ENCODE peak calls at places on chromosomes 4 and X, in nine cellular contexts. F is body of pancreas, X is Panc1, K is psoas muscle, U is pancreas, L is endothelial cell of umbilical vein, M is adrenal gland, G is heart right ventricle, J is astrocyte. N is an unnamed sample.

GRCh38 chr4:84804126-84804525 is 162.4 kb downstream of the WDFY3 start:
- DNase-seq in G (no peak), X (no peak), M (no peak), F (no peak), L (no peak), U (no peak), K (no peak), J (peak), N (no peak)

GRCh38 chrX:136528645-136529315 is 3.2 kb upstream of the VGLL1 start:
- DNase-seq in K (no peak), X (no peak), J (no peak), L (no peak), F (no peak), U (no peak), M (no peak), G (no peak), N (no peak)

GRCh38 chrX:129360175-129360574 is 163.1 kb downstream of the SMARCA1 start:
- DNase-seq in J (peak), F (peak), K (no peak), G (peak), L (peak), U (peak), M (peak), X (peak), N (no peak)

GRCh38 chr4:35684755-35685154 is 559.6 kb downstream of the ARAP2 start:
- DNase-seq in K (no peak), M (no peak), J (no peak), F (no peak), U (no peak), G (no peak), L (no peak), X (no peak), N (no peak)

GRCh38 chr4:17787315-17787714 is 5.9 kb upstream of the FAM184B start:
- DNase-seq in X (no peak), J (peak), U (no peak), M (no peak), F (no peak), L (no peak), K (no peak), G (no peak), N (no peak)

GRCh38 chrX:54909941-54910340 is 10.7 kb upstream of the TRO start:
- DNase-seq in M (no peak), J (no peak), U (no peak), K (no peak), F (no peak), G (no peak), X (no peak), L (no peak), N (no peak)

GRCh38 chrX:102067966-102068723 is 57.3 kb upstream of the TCEAL2 start:
- DNase-seq in F (peak), K (no peak), U (no peak), J (no peak), G (no peak), L (peak), X (peak), M (peak), N (no peak)

GRCh38 chrX:111040377-111041017 is 55.5 kb upstream of the PAK3 start:
- DNase-seq in J (peak), M (no peak), K (no peak), F (no peak), U (no peak), X (no peak), G (no peak), L (no peak), N (no peak)

GRCh38 chr4:139738846-139739613 is 73.4 kb downstream of the MGST2 start:
- DNase-seq in L (no peak), J (no peak), F (no peak), X (no peak), G (no peak), K (no peak), M (no peak), U (no peak), N (no peak)

GRCh38 chrX:73267979-73268378 is 53.3 kb upstream of the NAP1L2 start:
- DNase-seq in K (no peak), F (no peak), G (no peak), J (no peak), L (no peak), U (no peak), M (no peak), X (no peak), N (no peak)

GRCh38 chrX:133559909-133560308 is 144.6 kb upstream of the GPC4 start:
- DNase-seq in G (no peak), M (no peak), J (no peak), L (no peak), K (no peak), U (no peak), F (no peak), X (no peak), N (no peak)

GRCh38 chr4:173317003-173317402 is 17.2 kb downstream of the HMGB2 start:
- DNase-seq in F (no peak), X (no peak), U (no peak), J (no peak), L (no peak), K (no peak), G (no peak), M (no peak), N (no peak)

GRCh38 chrX:22122510-22122909 is 90.4 kb downstream of the PHEX start:
- DNase-seq in J (peak), F (no peak), G (no peak), U (no peak), X (no peak), K (peak), L (peak), M (no peak), N (no peak)

GRCh38 chr4:109590841-109591357 is 30.9 kb downstream of the MCUB start:
- DNase-seq in G (no peak), J (peak), U (no peak), X (no peak), M (no peak), F (no peak), K (no peak), L (no peak), N (no peak)
- TF ChIP-seq CTCF in G (no peak), J (no peak), U (no peak), X (no peak), M (no peak), F (no peak), K (no peak), L (no peak), N (no peak)

DNA sequence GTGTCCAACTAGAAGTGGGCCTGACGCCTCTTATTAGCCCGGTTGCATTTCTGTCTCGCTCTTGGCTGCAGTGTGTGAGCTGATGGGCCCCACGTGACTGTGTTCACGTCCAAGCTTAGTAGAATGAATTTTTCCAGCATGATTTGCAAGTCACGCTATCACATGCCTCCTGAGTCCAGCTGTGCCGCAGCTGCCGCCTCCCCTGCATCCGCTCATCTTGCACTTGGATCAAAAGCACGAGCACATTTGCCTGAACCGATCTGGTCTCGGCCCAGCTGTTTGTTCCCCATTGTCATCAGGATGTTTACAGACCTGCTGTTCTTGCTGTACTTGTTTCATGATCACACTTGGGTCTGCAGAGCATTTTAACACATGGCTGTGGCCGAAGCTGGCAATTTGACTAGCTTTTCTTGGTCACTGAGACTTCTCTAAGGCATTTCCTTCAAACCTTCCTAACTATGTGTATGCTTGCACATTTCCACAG is 126.5 kb downstream of the KIT start:
- DNase-seq in J (peak), M (peak), F (peak), K (peak), U (peak), G (peak), X (no peak), L (no peak), N (peak)
- H3K4me3 ChIP-seq in J (no peak), M (no peak), F (no peak), K (no peak), U (no peak), G (no peak), X (no peak), L (no peak), N (peak)

GRCh38 chrX:106037835-106038473 is 573 bp downstream of the SERPINA7 start:
- DNase-seq in J (no peak), L (no peak), X (no peak), K (no peak), F (no peak), M (no peak), G (no peak), U (no peak), N (no peak)

GRCh38 chrX:106042296-106042695 is 3.8 kb upstream of the SERPINA7 start:
- DNase-seq in F (peak), X (no peak), U (no peak), K (no peak), J (no peak), G (no peak), M (no peak), L (no peak), N (no peak)

GRCh38 chrX:106036716-106037115 is 1.8 kb downstream of the SERPINA7 start:
- DNase-seq in X (no peak), M (no peak), U (no peak), F (no peak), K (no peak), L (no peak), J (no peak), G (no peak), N (no peak)

GRCh38 chrX:106038625-106039024 is at the start of gene SERPINA7:
- DNase-seq in K (no peak), U (no peak), M (no peak), J (no peak), L (no peak), G (no peak), X (no peak), F (no peak), N (no peak)

GRCh38 chrX:106039920-106040319 is 1.4 kb upstream of the SERPINA7 start:
- DNase-seq in X (no peak), G (no peak), K (no peak), L (no peak), J (no peak), F (peak), U (no peak), M (no peak), N (no peak)
- TF ChIP-seq CTCF in X (peak), G (peak), K (peak), L (no peak), J (peak), F (peak), U (peak), M (peak), N (no peak)

GRCh38 chrX:152929898-152930297 is 32.0 kb downstream of the ZNF185 start:
- DNase-seq in L (no peak), X (no peak), G (no peak), M (no peak), K (no peak), U (no peak), F (no peak), J (no peak), N (no peak)
- H3K4me3 ChIP-seq in L (no peak), X (no peak), G (no peak), M (no peak), K (no peak), U (no peak), F (no peak), J (no peak), N (no peak)

GRCh38 chr4:80592950-80593349 is 257.4 kb downstream of the CFAP299 start:
- DNase-seq in K (no peak), J (no peak), U (no peak), M (no peak), F (no peak), G (no peak), X (no peak), L (no peak), N (no peak)
- TF ChIP-seq CTCF in K (no peak), J (peak), U (no peak), M (no peak), F (no peak), G (no peak), X (peak), L (no peak), N (no peak)

DNA sequence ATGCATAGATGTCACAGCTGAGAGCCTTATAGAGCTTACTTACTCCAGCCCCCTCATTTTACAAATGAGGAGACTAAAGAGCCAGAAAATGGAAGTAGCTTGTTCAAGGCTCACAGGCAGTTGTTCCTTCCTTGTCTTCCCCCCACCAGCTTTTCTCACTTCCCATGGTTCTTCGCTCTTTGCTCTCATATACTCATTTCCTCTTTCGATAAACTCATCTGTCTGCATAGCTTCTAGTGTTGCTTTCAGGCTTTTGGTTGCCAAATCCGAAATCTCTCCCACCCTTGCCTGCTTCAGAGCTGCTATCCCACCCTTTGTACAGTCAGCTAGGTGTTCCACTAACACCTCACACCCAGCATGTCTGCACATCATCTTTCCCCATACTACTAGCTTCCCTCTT is 25.0 kb upstream of the GJB1 start:
- DNase-seq in M (no peak), U (no peak), K (no peak), X (no peak), F (no peak), G (no peak), L (no peak), J (no peak), N (no peak)
- H3K4me3 ChIP-seq in M (no peak), U (no peak), K (no peak), X (no peak), F (no peak), G (no peak), L (no peak), J (no peak), N (no peak)

GRCh38 chrX:104307341-104307740 is 52.6 kb upstream of the ESX1 start:
- DNase-seq in K (no peak), G (no peak), F (no peak), X (no peak), M (no peak), J (peak), L (no peak), U (no peak), N (no peak)

GRCh38 chrX:104306180-104306579 is 51.4 kb upstream of the ESX1 start:
- DNase-seq in J (no peak), L (no peak), G (no peak), K (no peak), M (no peak), F (no peak), X (no peak), U (no peak), N (no peak)

GRCh38 chrX:104310657-104311056 is 55.9 kb upstream of the ESX1 start:
- DNase-seq in F (no peak), L (no peak), J (no peak), X (no peak), U (no peak), M (no peak), G (no peak), K (no peak), N (no peak)

GRCh38 chrX:104309169-104309568 is 54.4 kb upstream of the ESX1 start:
- DNase-seq in U (no peak), J (no peak), L (no peak), X (no peak), K (no peak), M (no peak), G (no peak), F (no peak), N (no peak)

DNA sequence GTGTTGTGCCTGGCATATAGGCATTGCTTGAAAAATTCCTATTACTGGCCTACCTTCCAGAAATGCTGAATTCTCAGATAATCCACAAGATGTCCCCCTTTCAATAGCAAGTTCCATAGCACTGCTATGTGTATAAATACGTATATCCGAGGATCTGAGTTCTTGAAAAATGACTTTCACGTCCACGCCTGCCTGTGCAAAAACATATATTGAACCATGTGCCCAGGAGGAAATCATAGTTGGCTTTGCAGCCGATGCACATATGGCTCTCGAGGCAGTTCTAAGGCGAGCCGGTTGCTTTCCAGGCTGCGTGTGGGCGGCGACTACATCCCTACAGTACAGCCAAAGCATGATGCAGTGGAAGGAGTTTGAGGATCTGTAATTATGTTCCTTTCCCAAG is 55.4 kb upstream of the ESX1 start:
- DNase-seq in J (peak), X (peak), K (no peak), L (peak), G (no peak), F (no peak), M (no peak), U (no peak), N (no peak)
- TF ChIP-seq CTCF in J (peak), X (peak), K (no peak), L (peak), G (no peak), F (no peak), M (peak), U (no peak), N (peak)

GRCh38 chr4:150425161-150425560 is 156.8 kb upstream of the MAB21L2 start:
- DNase-seq in G (no peak), X (no peak), J (no peak), M (no peak), U (no peak), K (no peak), F (no peak), L (no peak), N (no peak)

GRCh38 chr4:150423503-150423902 is 158.4 kb upstream of the MAB21L2 start:
- DNase-seq in G (no peak), L (no peak), U (no peak), F (no peak), X (no peak), K (no peak), M (no peak), J (no peak), N (no peak)

GRCh38 chr4:150421612-150422011 is 160.3 kb upstream of the MAB21L2 start:
- DNase-seq in G (no peak), M (no peak), U (no peak), J (no peak), L (no peak), X (no peak), F (no peak), K (no peak), N (no peak)

GRCh38 chr4:150419939-150420338 is 162.0 kb upstream of the MAB21L2 start:
- DNase-seq in M (no peak), G (no peak), J (no peak), L (no peak), K (no peak), F (no peak), X (no peak), U (no peak), N (no peak)

GRCh38 chr4:150423074-150423473 is 158.9 kb upstream of the MAB21L2 start:
- DNase-seq in G (no peak), X (no peak), K (no peak), F (no peak), L (no peak), M (no peak), U (no peak), J (no peak), N (no peak)
- H3K4me3 ChIP-seq in G (no peak), X (no peak), K (no peak), F (no peak), L (no peak), M (no peak), U (no peak), J (no peak), N (no peak)